ENCODE peak calls at places on chromosome 22, in nine cellular contexts. B is mammary epithelial cell, W is lower lobe of right lung, U is SJSA1, E is body of pancreas, N is fibroblast of lung, Z is GM23338, V is A549, O is adipocyte. J is an unnamed sample. For H3K4me1, the result is how much of the 10 kb centered on the place peaks cover.

GRCh38 chr22:27780161-27780575 is 21.4 kb downstream of the MN1 start:
- DNase-seq in B (no peak), W (no peak), U (no peak), E (no peak), N (peak), Z (peak), V (no peak), O (peak), J (peak)

GRCh38 chr22:47189056-47189916 is 426.8 kb downstream of the TBC1D22A start:
- DNase-seq in B (no peak), W (peak), U (peak), E (no peak), N (no peak), Z (no peak), V (no peak), O (no peak), J (peak)

GRCh38 chr22:42905217-42905616 is 48.1 kb upstream of the ARFGAP3 start:
- DNase-seq in B (no peak), W (no peak), U (no peak), E (peak), N (no peak), Z (no peak), V (no peak), O (no peak), J (no peak)

GRCh38 chr22:28821452-28821851 is 21.1 kb upstream of the XBP1 start:
- DNase-seq in B (no peak), W (no peak), U (no peak), E (no peak), N (no peak), Z (no peak), V (no peak), O (no peak), J (no peak)

GRCh38 chr22:25165785-25166184 is 33.9 kb upstream of the CRYBB3 start:
- DNase-seq in B (no peak), W (no peak), U (no peak), E (no peak), N (no peak), Z (no peak), V (no peak), O (no peak), J (peak)

GRCh38 chr22:43971112-43971511 is 15.9 kb downstream of the SAMM50 start:
- DNase-seq in B (no peak), W (no peak), U (no peak), E (no peak), N (no peak), Z (no peak), V (no peak), O (no peak), J (no peak)

GRCh38 chr22:26835929-26836528 is 178.6 kb downstream of the MIAT start:
- DNase-seq in B (peak), W (no peak), U (peak), E (peak), N (no peak), Z (peak), V (peak), O (peak), J (peak)

GRCh38 chr22:25202290-25202921 is 2.7 kb downstream of the CRYBB3 start:
- DNase-seq in B (peak), W (peak), U (peak), E (peak), N (peak), Z (peak), V (peak), O (peak), J (peak)

GRCh38 chr22:38951734-38952133 is 5.7 kb upstream of the APOBEC3A start:
- DNase-seq in B (no peak), W (no peak), U (no peak), E (peak), N (no peak), Z (no peak), V (no peak), O (no peak), J (no peak)

GRCh38 chr22:21621891-21622623 is 7.8 kb downstream of the YDJC start:
- DNase-seq in B (no peak), W (peak), U (no peak), E (no peak), N (no peak), Z (no peak), V (no peak), O (peak), J (no peak)

GRCh38 chr22:47567741-47568140 is 805.3 kb downstream of the TBC1D22A start:
- DNase-seq in B (no peak), W (no peak), U (peak), E (no peak), N (no peak), Z (no peak), V (no peak), O (no peak), J (no peak)

GRCh38 chr22:49021097-49021925 is 806.4 kb downstream of the BRD1 start:
- DNase-seq in B (no peak), W (peak), U (peak), E (no peak), N (no peak), Z (no peak), V (no peak), O (no peak), J (peak)

GRCh38 chr22:46592390-46592872 is 27.8 kb upstream of the GRAMD4 start:
- DNase-seq in B (peak), W (peak), U (no peak), E (no peak), N (peak), Z (no peak), V (no peak), O (no peak), J (peak)

GRCh38 chr22:30205281-30206115 is 41.1 kb downstream of the LIF start:
- DNase-seq in B (peak), W (no peak), U (peak), E (peak), N (peak), Z (no peak), V (peak), O (peak), J (no peak)

GRCh38 chr22:49960967-49961600 is 512 bp downstream of the PIM3 start:
- DNase-seq in B (peak), W (peak), U (no peak), E (peak), N (peak), Z (peak), V (peak), O (peak), J (peak)

GRCh38 chr22:49381595-49382450 is 445.9 kb downstream of the BRD1 start:
- DNase-seq in B (no peak), W (peak), U (peak), E (no peak), N (no peak), Z (no peak), V (no peak), O (no peak), J (peak)

GRCh38 chr22:25027052-25027525 is 74.6 kb downstream of the KIAA1671 start:
- DNase-seq in B (no peak), W (no peak), U (no peak), E (no peak), N (no peak), Z (no peak), V (no peak), O (no peak), J (no peak)

GRCh38 chr22:17847360-17848078 is 73.2 kb upstream of the BID start:
- DNase-seq in B (no peak), W (no peak), U (no peak), E (no peak), N (peak), Z (no peak), V (no peak), O (no peak), J (peak)
- H3K4me1 ChIP-seq in B (under half), W (under half), U (under half), E (under half), N (under half), Z (under half), V (under half), O (under half), J (under half)

GRCh38 chr22:19470010-19470409 is 9.0 kb downstream of the UFD1 start:
- DNase-seq in B (no peak), W (no peak), U (no peak), E (no peak), N (no peak), Z (no peak), V (no peak), O (no peak), J (no peak)

GRCh38 chr22:19473578-19473977 is 5.4 kb downstream of the UFD1 start:
- DNase-seq in B (no peak), W (no peak), U (no peak), E (no peak), N (no peak), Z (no peak), V (peak), O (no peak), J (no peak)

GRCh38 chr22:19472233-19472632 is 6.8 kb downstream of the UFD1 start:
- DNase-seq in B (no peak), W (no peak), U (no peak), E (no peak), N (no peak), Z (no peak), V (no peak), O (no peak), J (no peak)

GRCh38 chr22:19469421-19469820 is 9.6 kb downstream of the UFD1 start:
- DNase-seq in B (no peak), W (no peak), U (no peak), E (no peak), N (no peak), Z (no peak), V (no peak), O (no peak), J (no peak)

DNA sequence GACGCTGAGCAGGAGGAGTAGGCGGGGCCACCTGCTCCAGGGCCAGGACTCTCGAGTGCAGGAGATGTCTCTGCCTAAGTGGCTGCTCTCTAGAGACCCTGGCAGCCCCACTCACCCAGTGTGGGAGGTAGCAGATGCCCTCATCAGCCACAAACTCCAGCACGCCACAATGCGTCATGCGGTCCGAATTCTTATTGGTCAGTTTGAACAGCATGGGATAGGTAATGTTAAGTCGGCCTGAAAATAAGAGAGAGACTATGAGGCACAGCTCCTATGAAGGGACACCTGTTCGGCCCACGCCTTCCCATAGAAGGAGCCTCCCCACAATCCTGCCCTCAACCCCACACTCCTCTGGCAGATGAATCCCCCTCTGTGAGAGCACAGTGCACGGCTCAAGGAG is 7.4 kb downstream of the UFD1 start:
- DNase-seq in B (no peak), W (no peak), U (no peak), E (no peak), N (no peak), Z (no peak), V (no peak), O (no peak), J (no peak)
- H3K4me3 ChIP-seq in B (no peak), W (no peak), U (no peak), E (no peak), N (no peak), Z (no peak), V (no peak), O (no peak), J (no peak)

GRCh38 chr22:36212896-36213295 is 11.3 kb upstream of the APOL4 start:
- DNase-seq in B (no peak), W (no peak), U (no peak), E (no peak), N (no peak), Z (no peak), V (no peak), O (no peak), J (peak)
- H3K4me1 ChIP-seq in B (under half), W (under half), U (under half), E (under half), N (under half), Z (under half), V (under half), O (under half), J (under half)

GRCh38 chr22:36329217-36330078 is 58.3 kb downstream of the MYH9 start:
- DNase-seq in B (peak), W (peak), U (peak), E (peak), N (peak), Z (peak), V (peak), O (peak), J (peak)
- H3K4me3 ChIP-seq in B (no peak), W (peak), U (no peak), E (no peak), N (no peak), Z (peak), V (no peak), O (no peak), J (peak)